ENCODE peak calls at places on chromosomes 2 and 18, in seven cellular contexts. One of them, this sample, is unnamed.
A peak's percentile ranks its signal among the peaks of the same experiment; 100 is the strongest.

GRCh38 chr2:24009680-24010476 is at the start of gene MFSD2B:
- DNase-seq in RWPE2: no peak
- DNase-seq in kidney: no peak
- DNase-seq in CD8-positive, alpha-beta T cell: no peak
- DNase-seq in foreskin fibroblast: peak; percentile 52
- DNase-seq in cardiac muscle cell: peak; percentile 37
- DNase-seq in astrocyte of the cerebellum: no peak
- DNase-seq in this sample: peak; percentile 64

GRCh38 chr18:79382681-79383387 is 12.9 kb upstream of the NFATC1 start:
- DNase-seq in CD8-positive, alpha-beta T cell: no peak
- DNase-seq in astrocyte of the cerebellum: no peak
- DNase-seq in kidney: peak; percentile 71
- DNase-seq in RWPE2: no peak
- DNase-seq in cardiac muscle cell: no peak
- DNase-seq in foreskin fibroblast: no peak
- DNase-seq in this sample: no peak

GRCh38 chr2:144935736-144936135 is 415.8 kb upstream of the ZEB2 start:
- DNase-seq in astrocyte of the cerebellum: no peak
- DNase-seq in cardiac muscle cell: no peak
- DNase-seq in CD8-positive, alpha-beta T cell: no peak
- DNase-seq in RWPE2: no peak
- DNase-seq in foreskin fibroblast: no peak
- DNase-seq in kidney: no peak
- DNase-seq in this sample: no peak

GRCh38 chr2:16044946-16045456 is 104.7 kb downstream of the MYCN start:
- DNase-seq in foreskin fibroblast: no peak
- DNase-seq in RWPE2: no peak
- DNase-seq in cardiac muscle cell: no peak
- DNase-seq in CD8-positive, alpha-beta T cell: no peak
- DNase-seq in kidney: no peak
- DNase-seq in astrocyte of the cerebellum: no peak
- DNase-seq in this sample: no peak

GRCh38 chr2:112916145-112916571 is 5.2 kb downstream of the IL37 start:
- DNase-seq in foreskin fibroblast: no peak
- DNase-seq in RWPE2: no peak
- DNase-seq in astrocyte of the cerebellum: no peak
- DNase-seq in CD8-positive, alpha-beta T cell: no peak
- DNase-seq in cardiac muscle cell: no peak
- DNase-seq in kidney: no peak
- DNase-seq in this sample: no peak

GRCh38 chr2:120291464-120292311 is 39.0 kb downstream of the RALB start:
- DNase-seq in cardiac muscle cell: peak; percentile 55
- DNase-seq in CD8-positive, alpha-beta T cell: no peak
- DNase-seq in kidney: no peak
- DNase-seq in astrocyte of the cerebellum: no peak
- DNase-seq in RWPE2: no peak
- DNase-seq in foreskin fibroblast: no peak
- DNase-seq in this sample: no peak

GRCh38 chr18:50466634-50467033 is 91.8 kb downstream of the SKA1 start:
- DNase-seq in astrocyte of the cerebellum: no peak
- DNase-seq in kidney: no peak
- DNase-seq in CD8-positive, alpha-beta T cell: no peak
- DNase-seq in RWPE2: no peak
- DNase-seq in cardiac muscle cell: no peak
- DNase-seq in foreskin fibroblast: no peak
- DNase-seq in this sample: no peak

GRCh38 chr2:201522965-201523364 is 71.4 kb downstream of the STRADB start:
- DNase-seq in cardiac muscle cell: no peak
- DNase-seq in CD8-positive, alpha-beta T cell: no peak
- DNase-seq in astrocyte of the cerebellum: no peak
- DNase-seq in kidney: no peak
- DNase-seq in RWPE2: no peak
- DNase-seq in foreskin fibroblast: no peak
- DNase-seq in this sample: no peak

GRCh38 chr18:13703899-13704298 is 22.5 kb downstream of the FAM210A start:
- DNase-seq in astrocyte of the cerebellum: no peak
- DNase-seq in RWPE2: no peak
- DNase-seq in CD8-positive, alpha-beta T cell: no peak
- DNase-seq in foreskin fibroblast: peak; percentile 13
- DNase-seq in kidney: no peak
- DNase-seq in cardiac muscle cell: no peak
- DNase-seq in this sample: no peak

GRCh38 chr2:36731941-36732700 is 35.6 kb downstream of the VIT start:
- DNase-seq in astrocyte of the cerebellum: peak; percentile 36
- DNase-seq in RWPE2: no peak
- DNase-seq in kidney: no peak
- DNase-seq in CD8-positive, alpha-beta T cell: no peak
- DNase-seq in cardiac muscle cell: peak; percentile 3
- DNase-seq in foreskin fibroblast: peak; percentile 75
- DNase-seq in this sample: no peak

GRCh38 chr2:203846490-203847105 is 21.0 kb upstream of the CTLA4 start:
- DNase-seq in astrocyte of the cerebellum: no peak
- DNase-seq in CD8-positive, alpha-beta T cell: no peak
- DNase-seq in kidney: no peak
- DNase-seq in foreskin fibroblast: no peak
- DNase-seq in cardiac muscle cell: peak; percentile 40
- DNase-seq in RWPE2: no peak
- DNase-seq in this sample: no peak

GRCh38 chr18:31610841-31611240 is 19.2 kb downstream of the TTR start:
- DNase-seq in foreskin fibroblast: no peak
- DNase-seq in kidney: no peak
- DNase-seq in RWPE2: no peak
- DNase-seq in astrocyte of the cerebellum: no peak
- DNase-seq in cardiac muscle cell: peak; percentile 20
- DNase-seq in CD8-positive, alpha-beta T cell: no peak
- DNase-seq in this sample: no peak

GRCh38 chr2:79512442-79513401 is at the start of gene CTNNA2:
- DNase-seq in RWPE2: peak; percentile 45
- DNase-seq in cardiac muscle cell: peak; percentile 20
- DNase-seq in astrocyte of the cerebellum: peak; percentile 4
- DNase-seq in kidney: peak; percentile 75
- DNase-seq in foreskin fibroblast: peak; percentile 1
- DNase-seq in CD8-positive, alpha-beta T cell: no peak
- DNase-seq in this sample: peak; percentile 77

GRCh38 chr2:224723606-224724217 is 7.5 kb upstream of the CCDC195 start:
- DNase-seq in CD8-positive, alpha-beta T cell: no peak
- DNase-seq in kidney: no peak
- DNase-seq in RWPE2: no peak
- DNase-seq in astrocyte of the cerebellum: peak; percentile 28
- DNase-seq in foreskin fibroblast: peak; percentile 9
- DNase-seq in cardiac muscle cell: peak; percentile 21
- DNase-seq in this sample: peak; percentile 28

GRCh38 chr2:196131384-196131861 is 40.0 kb downstream of the STK17B start:
- DNase-seq in RWPE2: no peak
- DNase-seq in astrocyte of the cerebellum: no peak
- DNase-seq in foreskin fibroblast: peak; percentile 42
- DNase-seq in CD8-positive, alpha-beta T cell: peak; percentile 48
- DNase-seq in cardiac muscle cell: peak; percentile 27
- DNase-seq in kidney: no peak
- DNase-seq in this sample: no peak

GRCh38 chr18:52903858-52904257 is 563.9 kb downstream of the DCC start:
- DNase-seq in RWPE2: no peak
- DNase-seq in astrocyte of the cerebellum: no peak
- DNase-seq in CD8-positive, alpha-beta T cell: no peak
- DNase-seq in cardiac muscle cell: peak; percentile 10
- DNase-seq in foreskin fibroblast: no peak
- DNase-seq in kidney: no peak
- DNase-seq in this sample: no peak

GRCh38 chr2:9252002-9252357 is 45.4 kb downstream of the ASAP2 start:
- DNase-seq in cardiac muscle cell: no peak
- DNase-seq in astrocyte of the cerebellum: no peak
- DNase-seq in foreskin fibroblast: no peak
- DNase-seq in CD8-positive, alpha-beta T cell: no peak
- DNase-seq in RWPE2: no peak
- DNase-seq in kidney: no peak
- DNase-seq in this sample: no peak

GRCh38 chr2:108268001-108268400 is 20.7 kb upstream of the SULT1C2 start:
- DNase-seq in CD8-positive, alpha-beta T cell: no peak
- DNase-seq in foreskin fibroblast: peak; percentile 21
- DNase-seq in astrocyte of the cerebellum: peak; percentile 69
- DNase-seq in RWPE2: no peak
- DNase-seq in kidney: no peak
- DNase-seq in cardiac muscle cell: peak; percentile 59
- DNase-seq in this sample: no peak

GRCh38 chr18:9570255-9570654 is 44.1 kb downstream of the PPP4R1 start:
- DNase-seq in astrocyte of the cerebellum: no peak
- DNase-seq in kidney: no peak
- DNase-seq in RWPE2: no peak
- DNase-seq in foreskin fibroblast: no peak
- DNase-seq in cardiac muscle cell: no peak
- DNase-seq in CD8-positive, alpha-beta T cell: no peak
- DNase-seq in this sample: no peak

GRCh38 chr2:166784296-166784946 is 103.9 kb upstream of the XIRP2 start:
- DNase-seq in astrocyte of the cerebellum: no peak
- DNase-seq in cardiac muscle cell: no peak
- DNase-seq in foreskin fibroblast: no peak
- DNase-seq in RWPE2: no peak
- DNase-seq in kidney: no peak
- DNase-seq in CD8-positive, alpha-beta T cell: no peak
- DNase-seq in this sample: no peak

GRCh38 chr18:50776383-50776782 is 43.4 kb downstream of the MRO start:
- DNase-seq in kidney: no peak
- DNase-seq in foreskin fibroblast: no peak
- DNase-seq in cardiac muscle cell: no peak
- DNase-seq in CD8-positive, alpha-beta T cell: no peak
- DNase-seq in astrocyte of the cerebellum: no peak
- DNase-seq in RWPE2: no peak
- DNase-seq in this sample: no peak

GRCh38 chr18:58831610-58832009 is 33.1 kb upstream of the ZNF532 start:
- DNase-seq in foreskin fibroblast: peak; percentile 69
- DNase-seq in astrocyte of the cerebellum: no peak
- DNase-seq in RWPE2: no peak
- DNase-seq in CD8-positive, alpha-beta T cell: no peak
- DNase-seq in kidney: no peak
- DNase-seq in cardiac muscle cell: peak; percentile 76
- DNase-seq in this sample: no peak

GRCh38 chr2:240348522-240348921 is 86.9 kb upstream of the GPC1 start:
- DNase-seq in kidney: no peak
- DNase-seq in foreskin fibroblast: no peak
- DNase-seq in astrocyte of the cerebellum: no peak
- DNase-seq in CD8-positive, alpha-beta T cell: no peak
- DNase-seq in cardiac muscle cell: no peak
- DNase-seq in RWPE2: peak; percentile 33
- DNase-seq in this sample: no peak

GRCh38 chr18:44602380-44602779 is 78.3 kb upstream of the SETBP1 start:
- DNase-seq in RWPE2: no peak
- DNase-seq in astrocyte of the cerebellum: peak; percentile 84
- DNase-seq in foreskin fibroblast: peak; percentile 85
- DNase-seq in CD8-positive, alpha-beta T cell: no peak
- DNase-seq in cardiac muscle cell: peak; percentile 83
- DNase-seq in kidney: no peak
- DNase-seq in this sample: no peak

GRCh38 chr2:140895378-140895777 is 1235.4 kb downstream of the LRP1B start:
- DNase-seq in foreskin fibroblast: no peak
- DNase-seq in RWPE2: no peak
- DNase-seq in CD8-positive, alpha-beta T cell: no peak
- DNase-seq in kidney: no peak
- DNase-seq in cardiac muscle cell: no peak
- DNase-seq in astrocyte of the cerebellum: no peak
- DNase-seq in this sample: no peak

DNA sequence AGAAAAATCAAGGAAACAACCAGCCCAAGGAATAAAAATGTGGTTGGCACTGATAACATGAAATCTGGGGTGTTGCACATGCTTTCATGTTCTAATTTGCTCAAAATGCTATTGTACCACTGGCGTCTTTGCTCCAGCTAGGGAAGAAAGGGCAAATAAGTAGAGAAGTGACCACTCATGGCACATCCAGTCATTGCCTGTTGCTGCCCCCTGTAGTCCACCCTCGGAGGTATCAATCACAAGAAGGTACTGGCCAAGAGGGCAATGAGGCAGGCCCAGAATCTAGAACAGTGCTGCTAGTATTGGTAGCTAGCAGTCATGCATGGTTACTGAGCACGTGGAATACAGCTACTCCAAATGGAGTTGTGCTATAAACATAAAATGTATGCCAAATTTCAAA is 213.4 kb downstream of the CDCA7 start:
- DNase-seq in kidney: no peak
- DNase-seq in cardiac muscle cell: peak; percentile 24
- DNase-seq in astrocyte of the cerebellum: no peak
- DNase-seq in RWPE2: no peak
- DNase-seq in CD8-positive, alpha-beta T cell: no peak
- DNase-seq in foreskin fibroblast: peak; percentile 48
- DNase-seq in this sample: no peak
- TF ChIP-seq CTCF in kidney: no peak
- TF ChIP-seq CTCF in cardiac muscle cell: peak; percentile 28
- TF ChIP-seq CTCF in astrocyte of the cerebellum: peak; percentile 23
- TF ChIP-seq CTCF in RWPE2: no peak
- TF ChIP-seq CTCF in CD8-positive, alpha-beta T cell: no peak
- TF ChIP-seq CTCF in foreskin fibroblast: peak; percentile 43
- TF ChIP-seq CTCF in this sample: no peak

GRCh38 chr18:7221424-7222155 is 9.3 kb upstream of the LRRC30 start:
- DNase-seq in astrocyte of the cerebellum: peak; percentile 54
- DNase-seq in CD8-positive, alpha-beta T cell: no peak
- DNase-seq in foreskin fibroblast: peak; percentile 73
- DNase-seq in cardiac muscle cell: peak; percentile 87
- DNase-seq in kidney: no peak
- DNase-seq in RWPE2: no peak
- DNase-seq in this sample: no peak
- TF ChIP-seq CTCF in astrocyte of the cerebellum: peak; percentile 91
- TF ChIP-seq CTCF in CD8-positive, alpha-beta T cell: no peak
- TF ChIP-seq CTCF in foreskin fibroblast: peak; percentile 83
- TF ChIP-seq CTCF in cardiac muscle cell: peak; percentile 95
- TF ChIP-seq CTCF in kidney: peak; percentile 56
- TF ChIP-seq CTCF in RWPE2: peak; percentile 87
- TF ChIP-seq CTCF in this sample: peak; percentile 46

DNA sequence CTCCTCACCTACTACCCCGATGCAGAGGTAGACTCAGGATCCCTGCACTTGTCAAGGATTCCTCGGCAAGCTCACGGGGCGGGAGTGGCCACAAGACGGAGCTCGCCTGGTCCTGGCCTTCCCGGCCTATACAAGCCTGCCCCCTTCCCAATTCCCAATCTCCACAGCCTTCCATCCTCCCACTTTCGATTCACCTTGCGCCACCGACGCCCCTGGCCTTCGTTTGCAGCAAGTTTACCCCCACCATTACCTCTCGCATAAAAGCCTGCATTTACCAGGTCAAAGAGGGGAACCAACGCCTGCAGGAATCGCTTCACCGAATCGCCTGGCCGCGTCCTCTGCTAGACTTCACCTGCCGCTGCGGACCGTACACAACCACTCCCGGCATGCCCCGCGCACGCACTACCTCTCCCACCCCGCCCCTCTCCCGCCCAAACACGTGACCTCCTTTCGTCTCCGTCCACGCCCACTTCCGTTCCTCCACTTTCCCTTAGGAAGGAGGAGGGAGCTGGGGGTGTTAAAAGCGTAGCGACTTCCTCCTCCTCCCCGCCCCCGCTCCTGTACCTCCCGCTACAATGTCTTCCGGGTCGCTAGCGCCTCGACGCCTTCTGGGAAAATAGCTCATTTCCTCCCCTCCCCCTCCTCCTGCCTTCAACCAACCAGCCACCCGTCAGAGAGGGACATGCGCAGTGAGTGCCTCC is at the start of gene ORC4:
- DNase-seq in CD8-positive, alpha-beta T cell: peak; percentile 96
- DNase-seq in foreskin fibroblast: peak; percentile 100
- DNase-seq in cardiac muscle cell: peak; percentile 100
- DNase-seq in astrocyte of the cerebellum: peak; percentile 99
- DNase-seq in kidney: peak; percentile 99
- DNase-seq in RWPE2: peak; percentile 99
- DNase-seq in this sample: peak; percentile 87
- TF ChIP-seq CTCF in CD8-positive, alpha-beta T cell: no peak
- TF ChIP-seq CTCF in foreskin fibroblast: peak; percentile 56
- TF ChIP-seq CTCF in cardiac muscle cell: peak; percentile 49
- TF ChIP-seq CTCF in astrocyte of the cerebellum: peak; percentile 66
- TF ChIP-seq CTCF in kidney: peak; percentile 27
- TF ChIP-seq CTCF in RWPE2: peak; percentile 66
- TF ChIP-seq CTCF in this sample: peak; percentile 27

GRCh38 chr2:234191819-234192407 is 141.4 kb downstream of the SPP2 start:
- DNase-seq in CD8-positive, alpha-beta T cell: no peak
- DNase-seq in kidney: no peak
- DNase-seq in RWPE2: no peak
- DNase-seq in cardiac muscle cell: peak; percentile 55
- DNase-seq in foreskin fibroblast: no peak
- DNase-seq in astrocyte of the cerebellum: no peak
- DNase-seq in this sample: no peak
- TF ChIP-seq CTCF in CD8-positive, alpha-beta T cell: no peak
- TF ChIP-seq CTCF in kidney: no peak
- TF ChIP-seq CTCF in RWPE2: no peak
- TF ChIP-seq CTCF in cardiac muscle cell: no peak
- TF ChIP-seq CTCF in foreskin fibroblast: no peak
- TF ChIP-seq CTCF in astrocyte of the cerebellum: peak; percentile 10
- TF ChIP-seq CTCF in this sample: no peak

This sample was measured in GM13976.